ENCODE peak calls at places on chromosomes 12 and 14, in five cellular contexts. Q is stimulated activated CD4-positive, alpha-beta T cell treated with anti-CD3 and anti-CD28 coated beads, Interleukin-1b, Interleukin-23, amount 100 ng/mL, for 1 hour; N is GM12891; M is A549; B is stimulated activated naive B cell treated with anti-CD40 and anti-IgM and Interleukin-4, amounts not matched to agents 10 μg/mL and 1 μg/mL and 100 μg/mL, for 72 hours. V is an unnamed sample.

GRCh38 chr14:37270629-37271028 is 72.9 kb downstream of the MIPOL1 start:
- DNase-seq in Q (no peak), N (no peak), M (no peak), B (no peak), V (no peak)

GRCh38 chr14:99047436-99048110 is 224.4 kb downstream of the BCL11B start:
- DNase-seq in Q (no peak), N (no peak), M (no peak), B (no peak), V (no peak)

GRCh38 chr14:69789118-69789640 is 7.9 kb downstream of the SLC10A1 start:
- DNase-seq in Q (no peak), N (no peak), M (no peak), B (no peak), V (no peak)

GRCh38 chr14:20434701-20435453 is 1.1 kb downstream of the KLHL33 start:
- DNase-seq in Q (no peak), N (no peak), M (no peak), B (no peak), V (no peak)

GRCh38 chr14:21068521-21069387 is 1.4 kb upstream of the ARHGEF40 start:
- DNase-seq in Q (peak; percentile 18), N (no peak), M (peak; percentile 73), B (peak; percentile 43), V (no peak)

GRCh38 chr12:131091413-131091975 is 137.8 kb downstream of the ADGRD1 start:
- DNase-seq in Q (no peak), N (no peak), M (no peak), B (peak; percentile 73), V (no peak)

GRCh38 chr12:8948711-8949524 is 527 bp downstream of the M6PR start:
- DNase-seq in Q (no peak), N (no peak), M (peak; percentile 28), B (peak; percentile 7), V (peak; percentile 22)

GRCh38 chr12:106107566-106107965 is 31.2 kb downstream of the NUAK1 start:
- DNase-seq in Q (no peak), N (no peak), M (no peak), B (no peak), V (no peak)

GRCh38 chr12:92928962-92929915 is at the start of gene EEA1:
- DNase-seq in Q (peak; percentile 90), N (peak; percentile 91), M (peak; percentile 88), B (peak; percentile 97), V (peak; percentile 90)

GRCh38 chr14:36207500-36207899 is 31.0 kb upstream of the PTCSC3 start:
- DNase-seq in Q (no peak), N (no peak), M (no peak), B (no peak), V (no peak)

GRCh38 chr14:29548948-29549370 is 378.7 kb downstream of the PRKD1 start:
- DNase-seq in Q (no peak), N (peak; percentile 12), M (peak; percentile 38), B (no peak), V (peak; percentile 5)

GRCh38 chr12:69084816-69085215 is 151.8 kb upstream of the CPM start:
- DNase-seq in Q (no peak), N (no peak), M (no peak), B (no peak), V (no peak)